ENCODE peak calls at places on chromosomes 7 and 10, in eight cellular contexts. O is heart right ventricle; V is endodermal cell; R is psoas muscle; W is CD8-positive, alpha-beta T cell; A is spleen; Z is GM12864; F is WTC11. B is an unnamed sample.

GRCh38 chr10:104077282-104078151 is 8.2 kb downstream of the COL17A1 start:
- DNase-seq in O (no peak), V (peak), R (no peak), W (no peak), A (no peak), Z (no peak), F (peak), B (no peak)

GRCh38 chr10:125756196-125756595 is 19.4 kb downstream of the MMP21 start:
- DNase-seq in O (no peak), V (no peak), R (no peak), W (no peak), A (no peak), Z (no peak), F (no peak), B (no peak)

GRCh38 chr10:53489331-53489730 is 716.7 kb upstream of the MBL2 start:
- DNase-seq in O (peak), V (no peak), R (no peak), W (peak), A (no peak), Z (no peak), F (no peak), B (no peak)

GRCh38 chr10:79180619-79181221 is 112.0 kb downstream of the ZMIZ1 start:
- DNase-seq in O (no peak), V (no peak), R (no peak), W (no peak), A (no peak), Z (no peak), F (no peak), B (no peak)

GRCh38 chr10:101028446-101029244 is 2.3 kb downstream of the PDZD7 start:
- DNase-seq in O (no peak), V (no peak), R (no peak), W (no peak), A (no peak), Z (no peak), F (no peak), B (no peak)

GRCh38 chr10:93417264-93417663 is 64.9 kb downstream of the MYOF start:
- DNase-seq in O (peak), V (peak), R (no peak), W (no peak), A (no peak), Z (no peak), F (no peak), B (no peak)

GRCh38 chr7:1313591-1313990 is 80.9 kb downstream of the UNCX start:
- DNase-seq in O (no peak), V (peak), R (no peak), W (no peak), A (peak), Z (no peak), F (no peak), B (no peak)

GRCh38 chr7:121913947-121914346 is 41.0 kb downstream of the PTPRZ1 start:
- DNase-seq in O (no peak), V (no peak), R (no peak), W (no peak), A (no peak), Z (no peak), F (no peak), B (no peak)

GRCh38 chr7:132614428-132615076 is 38.3 kb upstream of the PLXNA4 start:
- DNase-seq in O (peak), V (peak), R (peak), W (no peak), A (no peak), Z (no peak), F (peak), B (no peak)

GRCh38 chr7:5421626-5422323 is 1.9 kb downstream of the TNRC18 start:
- DNase-seq in O (peak), V (peak), R (peak), W (no peak), A (peak), Z (no peak), F (no peak), B (peak)

GRCh38 chr10:13001041-13001886 is at the start of gene CCDC3:
- DNase-seq in O (peak), V (peak), R (peak), W (no peak), A (no peak), Z (no peak), F (peak), B (no peak)

GRCh38 chr7:22944506-22944905 is 69.4 kb downstream of the HYCC1 start:
- DNase-seq in O (no peak), V (no peak), R (no peak), W (no peak), A (no peak), Z (no peak), F (no peak), B (no peak)

GRCh38 chr7:77202544-77202976 is 2.9 kb upstream of the FGL2 start:
- DNase-seq in O (no peak), V (no peak), R (no peak), W (no peak), A (no peak), Z (peak), F (no peak), B (no peak)

GRCh38 chr10:118447478-118447877 is 105.4 kb upstream of the FAM204A start:
- DNase-seq in O (no peak), V (no peak), R (peak), W (no peak), A (no peak), Z (no peak), F (no peak), B (no peak)

GRCh38 chr7:84258628-84259027 is 64.0 kb upstream of the SEMA3A start:
- DNase-seq in O (no peak), V (no peak), R (no peak), W (no peak), A (no peak), Z (no peak), F (no peak), B (no peak)

GRCh38 chr10:75234683-75235374 is 928 bp downstream of the COMTD1 start:
- DNase-seq in O (no peak), V (peak), R (peak), W (peak), A (peak), Z (no peak), F (peak), B (peak)

GRCh38 chr7:123367508-123368122 is 166.8 kb downstream of the IQUB start:
- DNase-seq in O (no peak), V (peak), R (no peak), W (no peak), A (no peak), Z (no peak), F (peak), B (no peak)

GRCh38 chr7:101941481-101942383 is 124.3 kb downstream of the CUX1 start:
- DNase-seq in O (peak), V (no peak), R (no peak), W (no peak), A (no peak), Z (no peak), F (no peak), B (peak)

GRCh38 chr10:122331615-122332446 is 42.7 kb upstream of the PLEKHA1 start:
- DNase-seq in O (no peak), V (no peak), R (no peak), W (no peak), A (no peak), Z (no peak), F (no peak), B (no peak)

GRCh38 chr7:105426606-105427146 is 38.0 kb upstream of the SRPK2 start:
- DNase-seq in O (no peak), V (no peak), R (no peak), W (no peak), A (no peak), Z (no peak), F (no peak), B (no peak)

GRCh38 chr7:100726998-100727761 is 6.2 kb upstream of the ZAN start:
- DNase-seq in O (no peak), V (no peak), R (no peak), W (no peak), A (no peak), Z (no peak), F (no peak), B (no peak)

DNA sequence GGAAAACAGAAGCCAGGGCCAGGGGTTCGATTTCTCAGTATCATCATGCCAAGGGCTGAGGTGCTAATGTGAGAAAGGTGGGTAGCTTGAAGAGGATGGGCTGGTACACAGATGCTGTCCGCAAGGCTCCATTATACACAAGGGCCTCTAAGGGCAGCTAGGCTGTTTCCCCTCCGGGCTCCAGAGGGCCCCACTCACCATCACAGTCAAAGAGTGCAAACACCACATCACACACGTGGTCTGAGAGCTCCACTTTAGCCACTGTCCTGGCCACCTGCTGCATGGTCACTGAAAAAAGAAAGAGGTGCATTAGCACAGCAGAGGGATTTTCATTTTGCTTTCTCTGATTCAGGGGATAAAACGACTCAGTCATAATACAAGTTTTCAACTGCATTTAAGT is 20.9 kb upstream of the DNAJB12 start:
- DNase-seq in O (no peak), V (peak), R (no peak), W (no peak), A (no peak), Z (no peak), F (peak), B (no peak)
- TF ChIP-seq CTCF in O (no peak), V (peak), R (no peak), W (no peak), A (no peak), Z (peak), F (no peak), B (no peak)

GRCh38 chr10:4766449-4766848 is 59.6 kb upstream of the AKR1E2 start:
- DNase-seq in O (no peak), V (no peak), R (no peak), W (no peak), A (no peak), Z (no peak), F (no peak), B (no peak)

GRCh38 chr10:4767033-4767814 is 58.8 kb upstream of the AKR1E2 start:
- DNase-seq in O (peak), V (no peak), R (no peak), W (no peak), A (no peak), Z (no peak), F (no peak), B (no peak)

GRCh38 chr10:4771554-4772201 is 54.3 kb upstream of the AKR1E2 start:
- DNase-seq in O (no peak), V (no peak), R (no peak), W (no peak), A (no peak), Z (no peak), F (no peak), B (no peak)

GRCh38 chr10:4772202-4772570 is 53.8 kb upstream of the AKR1E2 start:
- DNase-seq in O (no peak), V (no peak), R (no peak), W (no peak), A (no peak), Z (no peak), F (no peak), B (no peak)

DNA sequence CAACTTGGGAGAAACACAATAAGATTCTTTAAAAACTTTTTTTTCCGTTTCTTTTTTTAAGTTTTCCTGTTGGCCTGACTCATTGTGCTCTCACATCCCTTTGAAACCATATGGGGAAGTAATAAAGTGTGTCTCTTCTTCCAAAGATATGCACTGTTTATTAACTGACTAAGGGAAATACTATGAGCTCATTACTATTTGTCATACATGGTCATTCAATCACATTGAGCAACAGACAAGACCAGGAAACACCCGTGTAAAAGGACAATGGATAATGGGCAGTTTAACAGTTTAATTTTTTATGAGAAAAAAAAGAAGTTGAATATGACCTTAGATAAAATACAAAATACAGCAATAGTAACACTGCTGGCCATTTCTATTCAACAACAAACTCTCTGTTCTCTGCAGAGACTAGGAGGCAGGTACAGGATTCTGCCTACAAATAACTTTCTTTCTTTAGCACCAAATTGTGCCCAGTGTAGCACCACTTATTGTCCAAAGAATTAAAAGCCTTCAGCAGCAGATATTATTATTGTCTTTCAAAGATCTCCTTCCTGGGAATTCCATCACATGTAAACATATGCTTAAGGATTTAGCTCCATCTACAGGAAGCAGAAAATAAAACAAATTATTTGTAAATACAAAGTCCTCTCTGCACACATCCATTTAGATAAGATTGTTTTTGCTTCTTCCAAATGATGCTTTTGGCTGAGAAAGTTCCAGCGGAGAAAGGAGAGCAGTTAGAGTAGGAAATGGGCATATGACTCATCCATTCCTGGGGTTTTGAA is 55.0 kb upstream of the AKR1E2 start:
- DNase-seq in O (no peak), V (no peak), R (no peak), W (no peak), A (no peak), Z (no peak), F (no peak), B (no peak)
- TF ChIP-seq CTCF in O (peak), V (peak), R (peak), W (no peak), A (no peak), Z (peak), F (no peak), B (no peak)

DNA sequence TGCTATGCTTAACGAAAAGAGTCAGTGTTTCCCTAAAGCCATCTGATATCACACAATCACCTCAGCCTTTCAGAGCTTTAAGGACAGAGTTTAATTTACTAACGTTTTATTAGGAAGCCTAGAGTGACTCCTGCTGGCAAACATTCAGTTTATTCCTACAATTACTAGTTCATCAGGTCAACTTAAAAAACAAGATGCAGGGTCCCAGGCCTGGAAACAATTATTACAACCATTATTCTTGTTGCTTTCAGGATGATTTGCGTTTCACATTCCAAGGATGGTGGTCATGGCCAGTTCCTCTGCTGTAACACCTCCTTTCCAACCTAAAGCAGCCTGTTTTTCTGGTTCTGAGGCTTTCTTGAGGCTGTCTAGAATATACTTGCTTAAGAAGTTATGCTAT is 1.5 kb upstream of the FAM53B start:
- DNase-seq in O (no peak), V (no peak), R (no peak), W (no peak), A (no peak), Z (no peak), F (no peak), B (no peak)
- TF ChIP-seq CTCF in O (peak), V (peak), R (peak), W (peak), A (peak), Z (peak), F (no peak), B (peak)

GRCh38 chr10:55283041-55283440 is 482.0 kb upstream of the PCDH15 start:
- DNase-seq in O (no peak), V (no peak), R (peak), W (no peak), A (no peak), Z (no peak), F (no peak), B (no peak)

GRCh38 chr10:55287346-55287745 is 486.3 kb upstream of the PCDH15 start:
- DNase-seq in O (no peak), V (no peak), R (no peak), W (no peak), A (no peak), Z (no peak), F (no peak), B (no peak)
- TF ChIP-seq CTCF in O (no peak), V (peak), R (no peak), W (no peak), A (no peak), Z (no peak), F (no peak), B (no peak)

B was measured in stomach.